ENCODE peak calls at places on chromosomes 13 and 19, in ten cellular contexts. One of them, this sample, is unnamed.

GRCh38 chr19:13692096-13692495 is 72.2 kb upstream of the MRI1 start:
- DNase-seq in stimulated activated CD4-positive, alpha-beta T cell treated with anti-CD3 and anti-CD28 coated beads, Interleukin-2, amount 100 ng/mL, for 48 hours: no peak
- DNase-seq in stimulated activated CD8-positive, alpha-beta memory T cell treated with anti-CD3 and anti-CD28 coated beads, Interleukin-2, amount 100 ng/mL, for 1 hour: no peak
- DNase-seq in HT-29: no peak
- DNase-seq in GOT3: peak
- DNase-seq in stimulated activated naive CD8-positive, alpha-beta T cell treated with anti-CD3 and anti-CD28 coated beads, Interleukin-15, amount 100 ng/mL, for 72 hours: no peak
- DNase-seq in EH: peak
- DNase-seq in CD8-positive, alpha-beta memory T cell: no peak
- DNase-seq in non-pigmented ciliary epithelial cell: no peak
- DNase-seq in CD4-positive, alpha-beta memory T cell: no peak
- DNase-seq in this sample: no peak

GRCh38 chr13:70183041-70183440 is 74.8 kb upstream of the KLHL1 start:
- DNase-seq in stimulated activated CD4-positive, alpha-beta T cell treated with anti-CD3 and anti-CD28 coated beads, Interleukin-2, amount 100 ng/mL, for 48 hours: no peak
- DNase-seq in GOT3: no peak
- DNase-seq in CD4-positive, alpha-beta memory T cell: no peak
- DNase-seq in HT-29: no peak
- DNase-seq in CD8-positive, alpha-beta memory T cell: no peak
- DNase-seq in stimulated activated CD8-positive, alpha-beta memory T cell treated with anti-CD3 and anti-CD28 coated beads, Interleukin-2, amount 100 ng/mL, for 1 hour: no peak
- DNase-seq in non-pigmented ciliary epithelial cell: peak
- DNase-seq in stimulated activated naive CD8-positive, alpha-beta T cell treated with anti-CD3 and anti-CD28 coated beads, Interleukin-15, amount 100 ng/mL, for 72 hours: no peak
- DNase-seq in EH: no peak
- DNase-seq in this sample: no peak

GRCh38 chr19:14059093-14059480 is 2.8 kb downstream of the PALM3 start:
- DNase-seq in GOT3: no peak
- DNase-seq in stimulated activated naive CD8-positive, alpha-beta T cell treated with anti-CD3 and anti-CD28 coated beads, Interleukin-15, amount 100 ng/mL, for 72 hours: peak
- DNase-seq in CD4-positive, alpha-beta memory T cell: peak
- DNase-seq in stimulated activated CD4-positive, alpha-beta T cell treated with anti-CD3 and anti-CD28 coated beads, Interleukin-2, amount 100 ng/mL, for 48 hours: peak
- DNase-seq in non-pigmented ciliary epithelial cell: no peak
- DNase-seq in EH: no peak
- DNase-seq in CD8-positive, alpha-beta memory T cell: peak
- DNase-seq in stimulated activated CD8-positive, alpha-beta memory T cell treated with anti-CD3 and anti-CD28 coated beads, Interleukin-2, amount 100 ng/mL, for 1 hour: peak
- DNase-seq in HT-29: no peak
- DNase-seq in this sample: no peak

GRCh38 chr19:19650331-19650730 is 6.9 kb upstream of the GMIP start:
- DNase-seq in GOT3: no peak
- DNase-seq in EH: no peak
- DNase-seq in CD4-positive, alpha-beta memory T cell: no peak
- DNase-seq in stimulated activated naive CD8-positive, alpha-beta T cell treated with anti-CD3 and anti-CD28 coated beads, Interleukin-15, amount 100 ng/mL, for 72 hours: no peak
- DNase-seq in HT-29: no peak
- DNase-seq in stimulated activated CD8-positive, alpha-beta memory T cell treated with anti-CD3 and anti-CD28 coated beads, Interleukin-2, amount 100 ng/mL, for 1 hour: no peak
- DNase-seq in non-pigmented ciliary epithelial cell: no peak
- DNase-seq in stimulated activated CD4-positive, alpha-beta T cell treated with anti-CD3 and anti-CD28 coated beads, Interleukin-2, amount 100 ng/mL, for 48 hours: no peak
- DNase-seq in CD8-positive, alpha-beta memory T cell: no peak
- DNase-seq in this sample: no peak

GRCh38 chr13:109479534-109479933 is 306.8 kb downstream of the IRS2 start:
- DNase-seq in non-pigmented ciliary epithelial cell: no peak
- DNase-seq in CD4-positive, alpha-beta memory T cell: no peak
- DNase-seq in HT-29: no peak
- DNase-seq in stimulated activated naive CD8-positive, alpha-beta T cell treated with anti-CD3 and anti-CD28 coated beads, Interleukin-15, amount 100 ng/mL, for 72 hours: no peak
- DNase-seq in stimulated activated CD4-positive, alpha-beta T cell treated with anti-CD3 and anti-CD28 coated beads, Interleukin-2, amount 100 ng/mL, for 48 hours: no peak
- DNase-seq in CD8-positive, alpha-beta memory T cell: no peak
- DNase-seq in stimulated activated CD8-positive, alpha-beta memory T cell treated with anti-CD3 and anti-CD28 coated beads, Interleukin-2, amount 100 ng/mL, for 1 hour: no peak
- DNase-seq in GOT3: no peak
- DNase-seq in EH: no peak
- DNase-seq in this sample: no peak

GRCh38 chr19:50878851-50879250 is 5.6 kb downstream of the KLK2 start:
- DNase-seq in stimulated activated naive CD8-positive, alpha-beta T cell treated with anti-CD3 and anti-CD28 coated beads, Interleukin-15, amount 100 ng/mL, for 72 hours: no peak
- DNase-seq in stimulated activated CD8-positive, alpha-beta memory T cell treated with anti-CD3 and anti-CD28 coated beads, Interleukin-2, amount 100 ng/mL, for 1 hour: no peak
- DNase-seq in EH: no peak
- DNase-seq in HT-29: no peak
- DNase-seq in CD8-positive, alpha-beta memory T cell: no peak
- DNase-seq in non-pigmented ciliary epithelial cell: no peak
- DNase-seq in GOT3: no peak
- DNase-seq in CD4-positive, alpha-beta memory T cell: no peak
- DNase-seq in stimulated activated CD4-positive, alpha-beta T cell treated with anti-CD3 and anti-CD28 coated beads, Interleukin-2, amount 100 ng/mL, for 48 hours: no peak
- DNase-seq in this sample: no peak

GRCh38 chr13:38662362-38662761 is 24.5 kb upstream of the FREM2 start:
- DNase-seq in HT-29: no peak
- DNase-seq in EH: no peak
- DNase-seq in stimulated activated naive CD8-positive, alpha-beta T cell treated with anti-CD3 and anti-CD28 coated beads, Interleukin-15, amount 100 ng/mL, for 72 hours: no peak
- DNase-seq in non-pigmented ciliary epithelial cell: peak
- DNase-seq in CD4-positive, alpha-beta memory T cell: no peak
- DNase-seq in stimulated activated CD4-positive, alpha-beta T cell treated with anti-CD3 and anti-CD28 coated beads, Interleukin-2, amount 100 ng/mL, for 48 hours: no peak
- DNase-seq in stimulated activated CD8-positive, alpha-beta memory T cell treated with anti-CD3 and anti-CD28 coated beads, Interleukin-2, amount 100 ng/mL, for 1 hour: no peak
- DNase-seq in CD8-positive, alpha-beta memory T cell: no peak
- DNase-seq in GOT3: no peak
- DNase-seq in this sample: no peak

GRCh38 chr19:44745386-44745831 is 3.1 kb upstream of the BCL3 start:
- DNase-seq in stimulated activated CD4-positive, alpha-beta T cell treated with anti-CD3 and anti-CD28 coated beads, Interleukin-2, amount 100 ng/mL, for 48 hours: no peak
- DNase-seq in EH: peak
- DNase-seq in stimulated activated CD8-positive, alpha-beta memory T cell treated with anti-CD3 and anti-CD28 coated beads, Interleukin-2, amount 100 ng/mL, for 1 hour: no peak
- DNase-seq in non-pigmented ciliary epithelial cell: no peak
- DNase-seq in HT-29: peak
- DNase-seq in CD4-positive, alpha-beta memory T cell: no peak
- DNase-seq in GOT3: no peak
- DNase-seq in CD8-positive, alpha-beta memory T cell: no peak
- DNase-seq in stimulated activated naive CD8-positive, alpha-beta T cell treated with anti-CD3 and anti-CD28 coated beads, Interleukin-15, amount 100 ng/mL, for 72 hours: no peak
- DNase-seq in this sample: no peak

GRCh38 chr19:6761053-6761676 is 6.1 kb downstream of the SH2D3A start:
- DNase-seq in HT-29: peak
- DNase-seq in stimulated activated naive CD8-positive, alpha-beta T cell treated with anti-CD3 and anti-CD28 coated beads, Interleukin-15, amount 100 ng/mL, for 72 hours: no peak
- DNase-seq in stimulated activated CD8-positive, alpha-beta memory T cell treated with anti-CD3 and anti-CD28 coated beads, Interleukin-2, amount 100 ng/mL, for 1 hour: no peak
- DNase-seq in stimulated activated CD4-positive, alpha-beta T cell treated with anti-CD3 and anti-CD28 coated beads, Interleukin-2, amount 100 ng/mL, for 48 hours: no peak
- DNase-seq in EH: no peak
- DNase-seq in CD4-positive, alpha-beta memory T cell: peak
- DNase-seq in GOT3: no peak
- DNase-seq in CD8-positive, alpha-beta memory T cell: no peak
- DNase-seq in non-pigmented ciliary epithelial cell: no peak
- DNase-seq in this sample: no peak

GRCh38 chr19:29031216-29031615 is 181.7 kb downstream of the UQCRFS1 start:
- DNase-seq in CD4-positive, alpha-beta memory T cell: no peak
- DNase-seq in stimulated activated naive CD8-positive, alpha-beta T cell treated with anti-CD3 and anti-CD28 coated beads, Interleukin-15, amount 100 ng/mL, for 72 hours: no peak
- DNase-seq in CD8-positive, alpha-beta memory T cell: no peak
- DNase-seq in stimulated activated CD4-positive, alpha-beta T cell treated with anti-CD3 and anti-CD28 coated beads, Interleukin-2, amount 100 ng/mL, for 48 hours: no peak
- DNase-seq in stimulated activated CD8-positive, alpha-beta memory T cell treated with anti-CD3 and anti-CD28 coated beads, Interleukin-2, amount 100 ng/mL, for 1 hour: no peak
- DNase-seq in non-pigmented ciliary epithelial cell: no peak
- DNase-seq in GOT3: no peak
- DNase-seq in HT-29: no peak
- DNase-seq in EH: peak
- DNase-seq in this sample: no peak

GRCh38 chr19:13859361-13859880 is 17.5 kb upstream of the NANOS3 start:
- DNase-seq in non-pigmented ciliary epithelial cell: no peak
- DNase-seq in stimulated activated CD8-positive, alpha-beta memory T cell treated with anti-CD3 and anti-CD28 coated beads, Interleukin-2, amount 100 ng/mL, for 1 hour: no peak
- DNase-seq in HT-29: no peak
- DNase-seq in EH: peak
- DNase-seq in CD8-positive, alpha-beta memory T cell: no peak
- DNase-seq in stimulated activated naive CD8-positive, alpha-beta T cell treated with anti-CD3 and anti-CD28 coated beads, Interleukin-15, amount 100 ng/mL, for 72 hours: no peak
- DNase-seq in CD4-positive, alpha-beta memory T cell: no peak
- DNase-seq in stimulated activated CD4-positive, alpha-beta T cell treated with anti-CD3 and anti-CD28 coated beads, Interleukin-2, amount 100 ng/mL, for 48 hours: no peak
- DNase-seq in GOT3: no peak
- DNase-seq in this sample: no peak

GRCh38 chr13:51997641-51998330 is 13.5 kb downstream of the ATP7B start:
- DNase-seq in CD8-positive, alpha-beta memory T cell: no peak
- DNase-seq in stimulated activated naive CD8-positive, alpha-beta T cell treated with anti-CD3 and anti-CD28 coated beads, Interleukin-15, amount 100 ng/mL, for 72 hours: no peak
- DNase-seq in HT-29: peak
- DNase-seq in EH: no peak
- DNase-seq in non-pigmented ciliary epithelial cell: no peak
- DNase-seq in CD4-positive, alpha-beta memory T cell: no peak
- DNase-seq in stimulated activated CD8-positive, alpha-beta memory T cell treated with anti-CD3 and anti-CD28 coated beads, Interleukin-2, amount 100 ng/mL, for 1 hour: no peak
- DNase-seq in GOT3: no peak
- DNase-seq in stimulated activated CD4-positive, alpha-beta T cell treated with anti-CD3 and anti-CD28 coated beads, Interleukin-2, amount 100 ng/mL, for 48 hours: no peak
- DNase-seq in this sample: no peak

GRCh38 chr13:99404005-99404755 is 97.0 kb upstream of the GPR183 start:
- DNase-seq in stimulated activated CD4-positive, alpha-beta T cell treated with anti-CD3 and anti-CD28 coated beads, Interleukin-2, amount 100 ng/mL, for 48 hours: no peak
- DNase-seq in GOT3: no peak
- DNase-seq in HT-29: peak
- DNase-seq in stimulated activated naive CD8-positive, alpha-beta T cell treated with anti-CD3 and anti-CD28 coated beads, Interleukin-15, amount 100 ng/mL, for 72 hours: no peak
- DNase-seq in CD8-positive, alpha-beta memory T cell: no peak
- DNase-seq in CD4-positive, alpha-beta memory T cell: no peak
- DNase-seq in non-pigmented ciliary epithelial cell: no peak
- DNase-seq in stimulated activated CD8-positive, alpha-beta memory T cell treated with anti-CD3 and anti-CD28 coated beads, Interleukin-2, amount 100 ng/mL, for 1 hour: no peak
- DNase-seq in EH: no peak
- DNase-seq in this sample: no peak

GRCh38 chr19:1307320-1307719 is 21.6 kb downstream of the EFNA2 start:
- DNase-seq in non-pigmented ciliary epithelial cell: no peak
- DNase-seq in stimulated activated CD8-positive, alpha-beta memory T cell treated with anti-CD3 and anti-CD28 coated beads, Interleukin-2, amount 100 ng/mL, for 1 hour: no peak
- DNase-seq in stimulated activated CD4-positive, alpha-beta T cell treated with anti-CD3 and anti-CD28 coated beads, Interleukin-2, amount 100 ng/mL, for 48 hours: no peak
- DNase-seq in HT-29: no peak
- DNase-seq in CD4-positive, alpha-beta memory T cell: no peak
- DNase-seq in CD8-positive, alpha-beta memory T cell: no peak
- DNase-seq in GOT3: no peak
- DNase-seq in stimulated activated naive CD8-positive, alpha-beta T cell treated with anti-CD3 and anti-CD28 coated beads, Interleukin-15, amount 100 ng/mL, for 72 hours: no peak
- DNase-seq in EH: no peak
- DNase-seq in this sample: no peak

GRCh38 chr13:32212420-32212819 is 102.7 kb downstream of the ZAR1L start:
- DNase-seq in GOT3: no peak
- DNase-seq in stimulated activated naive CD8-positive, alpha-beta T cell treated with anti-CD3 and anti-CD28 coated beads, Interleukin-15, amount 100 ng/mL, for 72 hours: no peak
- DNase-seq in non-pigmented ciliary epithelial cell: peak
- DNase-seq in stimulated activated CD4-positive, alpha-beta T cell treated with anti-CD3 and anti-CD28 coated beads, Interleukin-2, amount 100 ng/mL, for 48 hours: no peak
- DNase-seq in HT-29: no peak
- DNase-seq in CD4-positive, alpha-beta memory T cell: no peak
- DNase-seq in CD8-positive, alpha-beta memory T cell: no peak
- DNase-seq in EH: peak
- DNase-seq in stimulated activated CD8-positive, alpha-beta memory T cell treated with anti-CD3 and anti-CD28 coated beads, Interleukin-2, amount 100 ng/mL, for 1 hour: no peak
- DNase-seq in this sample: no peak

GRCh38 chr13:109271991-109272454 is 514.4 kb downstream of the IRS2 start:
- DNase-seq in CD4-positive, alpha-beta memory T cell: no peak
- DNase-seq in GOT3: no peak
- DNase-seq in stimulated activated CD8-positive, alpha-beta memory T cell treated with anti-CD3 and anti-CD28 coated beads, Interleukin-2, amount 100 ng/mL, for 1 hour: no peak
- DNase-seq in stimulated activated naive CD8-positive, alpha-beta T cell treated with anti-CD3 and anti-CD28 coated beads, Interleukin-15, amount 100 ng/mL, for 72 hours: no peak
- DNase-seq in CD8-positive, alpha-beta memory T cell: no peak
- DNase-seq in non-pigmented ciliary epithelial cell: no peak
- DNase-seq in HT-29: no peak
- DNase-seq in stimulated activated CD4-positive, alpha-beta T cell treated with anti-CD3 and anti-CD28 coated beads, Interleukin-2, amount 100 ng/mL, for 48 hours: no peak
- DNase-seq in EH: peak
- DNase-seq in this sample: no peak

GRCh38 chr13:113137656-113138292 is 15.2 kb downstream of the F10 start:
- DNase-seq in EH: no peak
- DNase-seq in stimulated activated naive CD8-positive, alpha-beta T cell treated with anti-CD3 and anti-CD28 coated beads, Interleukin-15, amount 100 ng/mL, for 72 hours: no peak
- DNase-seq in CD8-positive, alpha-beta memory T cell: no peak
- DNase-seq in HT-29: no peak
- DNase-seq in stimulated activated CD4-positive, alpha-beta T cell treated with anti-CD3 and anti-CD28 coated beads, Interleukin-2, amount 100 ng/mL, for 48 hours: no peak
- DNase-seq in GOT3: no peak
- DNase-seq in stimulated activated CD8-positive, alpha-beta memory T cell treated with anti-CD3 and anti-CD28 coated beads, Interleukin-2, amount 100 ng/mL, for 1 hour: no peak
- DNase-seq in non-pigmented ciliary epithelial cell: no peak
- DNase-seq in CD4-positive, alpha-beta memory T cell: no peak
- DNase-seq in this sample: no peak

GRCh38 chr13:35086667-35087066 is 144.6 kb downstream of the NBEA start:
- DNase-seq in stimulated activated CD8-positive, alpha-beta memory T cell treated with anti-CD3 and anti-CD28 coated beads, Interleukin-2, amount 100 ng/mL, for 1 hour: no peak
- DNase-seq in stimulated activated naive CD8-positive, alpha-beta T cell treated with anti-CD3 and anti-CD28 coated beads, Interleukin-15, amount 100 ng/mL, for 72 hours: no peak
- DNase-seq in HT-29: no peak
- DNase-seq in CD8-positive, alpha-beta memory T cell: no peak
- DNase-seq in non-pigmented ciliary epithelial cell: no peak
- DNase-seq in stimulated activated CD4-positive, alpha-beta T cell treated with anti-CD3 and anti-CD28 coated beads, Interleukin-2, amount 100 ng/mL, for 48 hours: no peak
- DNase-seq in CD4-positive, alpha-beta memory T cell: no peak
- DNase-seq in GOT3: no peak
- DNase-seq in EH: no peak
- DNase-seq in this sample: no peak

GRCh38 chr13:49466240-49466914 is 22.3 kb downstream of the SETDB2 start:
- DNase-seq in HT-29: no peak
- DNase-seq in GOT3: no peak
- DNase-seq in CD4-positive, alpha-beta memory T cell: no peak
- DNase-seq in CD8-positive, alpha-beta memory T cell: no peak
- DNase-seq in stimulated activated CD4-positive, alpha-beta T cell treated with anti-CD3 and anti-CD28 coated beads, Interleukin-2, amount 100 ng/mL, for 48 hours: no peak
- DNase-seq in non-pigmented ciliary epithelial cell: no peak
- DNase-seq in stimulated activated CD8-positive, alpha-beta memory T cell treated with anti-CD3 and anti-CD28 coated beads, Interleukin-2, amount 100 ng/mL, for 1 hour: no peak
- DNase-seq in stimulated activated naive CD8-positive, alpha-beta T cell treated with anti-CD3 and anti-CD28 coated beads, Interleukin-15, amount 100 ng/mL, for 72 hours: no peak
- DNase-seq in EH: no peak
- DNase-seq in this sample: no peak

GRCh38 chr19:54209058-54209747 is 8.5 kb downstream of the RPS9 start:
- DNase-seq in HT-29: peak
- DNase-seq in stimulated activated CD4-positive, alpha-beta T cell treated with anti-CD3 and anti-CD28 coated beads, Interleukin-2, amount 100 ng/mL, for 48 hours: no peak
- DNase-seq in CD8-positive, alpha-beta memory T cell: no peak
- DNase-seq in EH: no peak
- DNase-seq in CD4-positive, alpha-beta memory T cell: no peak
- DNase-seq in stimulated activated CD8-positive, alpha-beta memory T cell treated with anti-CD3 and anti-CD28 coated beads, Interleukin-2, amount 100 ng/mL, for 1 hour: no peak
- DNase-seq in stimulated activated naive CD8-positive, alpha-beta T cell treated with anti-CD3 and anti-CD28 coated beads, Interleukin-15, amount 100 ng/mL, for 72 hours: no peak
- DNase-seq in non-pigmented ciliary epithelial cell: no peak
- DNase-seq in GOT3: no peak
- DNase-seq in this sample: no peak

GRCh38 chr13:93086329-93086728 is 140.3 kb upstream of the GPC6 start:
- DNase-seq in GOT3: no peak
- DNase-seq in HT-29: no peak
- DNase-seq in non-pigmented ciliary epithelial cell: no peak
- DNase-seq in CD8-positive, alpha-beta memory T cell: no peak
- DNase-seq in EH: no peak
- DNase-seq in CD4-positive, alpha-beta memory T cell: no peak
- DNase-seq in stimulated activated naive CD8-positive, alpha-beta T cell treated with anti-CD3 and anti-CD28 coated beads, Interleukin-15, amount 100 ng/mL, for 72 hours: no peak
- DNase-seq in stimulated activated CD4-positive, alpha-beta T cell treated with anti-CD3 and anti-CD28 coated beads, Interleukin-2, amount 100 ng/mL, for 48 hours: no peak
- DNase-seq in stimulated activated CD8-positive, alpha-beta memory T cell treated with anti-CD3 and anti-CD28 coated beads, Interleukin-2, amount 100 ng/mL, for 1 hour: no peak
- DNase-seq in this sample: no peak

GRCh38 chr19:2779121-2779740 is 3.8 kb downstream of the SGTA start:
- DNase-seq in CD4-positive, alpha-beta memory T cell: no peak
- DNase-seq in non-pigmented ciliary epithelial cell: no peak
- DNase-seq in stimulated activated CD8-positive, alpha-beta memory T cell treated with anti-CD3 and anti-CD28 coated beads, Interleukin-2, amount 100 ng/mL, for 1 hour: no peak
- DNase-seq in CD8-positive, alpha-beta memory T cell: no peak
- DNase-seq in stimulated activated naive CD8-positive, alpha-beta T cell treated with anti-CD3 and anti-CD28 coated beads, Interleukin-15, amount 100 ng/mL, for 72 hours: no peak
- DNase-seq in GOT3: no peak
- DNase-seq in stimulated activated CD4-positive, alpha-beta T cell treated with anti-CD3 and anti-CD28 coated beads, Interleukin-2, amount 100 ng/mL, for 48 hours: no peak
- DNase-seq in EH: no peak
- DNase-seq in HT-29: no peak
- DNase-seq in this sample: no peak

This sample was measured in naive thymus-derived CD8-positive, alpha-beta T cell.